ENCODE peak calls at places on chromosomes 4 and X, in six cellular contexts. X is CD8-positive, alpha-beta T cell; H is tibial nerve; S is naive thymus-derived CD4-positive, alpha-beta T cell; W is pancreas; Y is left ventricle myocardium inferior. D is an unnamed sample.

GRCh38 chr4:47786958-47787370 is 50.9 kb downstream of the CORIN start:
- DNase-seq in X (no peak), H (no peak), S (no peak), W (no peak), Y (no peak), D (no peak)

GRCh38 chrX:42752730-42753129 is 25.2 kb downstream of the PPP1R2C start:
- DNase-seq in X (no peak), H (no peak), S (no peak), W (no peak), Y (no peak), D (no peak)

GRCh38 chrX:139890991-139891700 is 41.7 kb downstream of the ATP11C start:
- DNase-seq in X (no peak), H (no peak), S (no peak), W (no peak), Y (no peak), D (no peak)

GRCh38 chrX:149248073-149248625 is 257.0 kb downstream of the IDS start:
- DNase-seq in X (no peak), H (no peak), S (no peak), W (no peak), Y (no peak), D (no peak)

GRCh38 chr4:8275511-8275910 is 6.0 kb downstream of the HTRA3 start:
- DNase-seq in X (no peak), H (no peak), S (no peak), W (peak; percentile 32), Y (peak; percentile 10), D (no peak)

GRCh38 chrX:153973127-153974002 is 811 bp downstream of the TMEM187 start:
- DNase-seq in X (no peak), H (no peak), S (no peak), W (peak; percentile 39), Y (no peak), D (peak; percentile 10)

GRCh38 chr4:84499065-84499982 is at the start of gene NKX6-1:
- DNase-seq in X (no peak), H (peak; percentile 29), S (no peak), W (peak; percentile 92), Y (peak; percentile 44), D (peak; percentile 97)

GRCh38 chrX:101759000-101759399 is 99.3 kb upstream of the ARMCX2 start:
- DNase-seq in X (peak; percentile 10), H (peak; percentile 57), S (peak; percentile 23), W (no peak), Y (peak; percentile 9), D (peak; percentile 86)

GRCh38 chrX:40176979-40177430 is 79.2 kb upstream of the BCOR start:
- DNase-seq in X (no peak), H (no peak), S (no peak), W (no peak), Y (no peak), D (no peak)

GRCh38 chrX:71542825-71543224 is 9.9 kb downstream of the OGT start:
- DNase-seq in X (no peak), H (no peak), S (no peak), W (no peak), Y (no peak), D (no peak)

GRCh38 chrX:71540801-71541545 is 8.1 kb downstream of the OGT start:
- DNase-seq in X (no peak), H (no peak), S (no peak), W (no peak), Y (no peak), D (no peak)

GRCh38 chrX:71541546-71542022 is 8.7 kb downstream of the OGT start:
- DNase-seq in X (no peak), H (no peak), S (no peak), W (no peak), Y (no peak), D (no peak)

GRCh38 chrX:71543316-71543715 is 10.4 kb downstream of the OGT start:
- DNase-seq in X (no peak), H (no peak), S (no peak), W (no peak), Y (no peak), D (no peak)

DNA sequence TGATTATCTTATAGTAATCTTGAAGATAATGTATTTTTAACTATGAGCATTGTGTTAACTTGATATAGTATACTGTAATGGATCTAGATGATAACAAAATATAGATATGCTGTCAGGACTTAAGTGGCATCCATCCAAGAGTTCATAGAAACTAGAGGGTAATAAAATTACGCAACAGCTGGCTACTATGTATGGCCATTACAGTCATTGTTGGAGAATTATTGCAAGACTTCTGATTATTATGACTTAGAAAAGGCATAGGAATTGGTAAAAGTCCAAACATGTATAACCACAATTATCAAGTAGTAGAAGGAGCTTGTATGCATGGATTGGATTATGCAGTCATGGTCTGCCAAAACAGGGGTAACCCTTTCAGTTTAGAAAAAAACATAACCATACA is 9.5 kb downstream of the OGT start:
- DNase-seq in X (no peak), H (no peak), S (no peak), W (no peak), Y (no peak), D (no peak)
- H3K27ac ChIP-seq in X (no peak overlapping the region), H (no peak overlapping the region), S (no peak overlapping the region), W (no peak overlapping the region), Y (peak overlapping the region; percentile 30), D (peak overlapping the region; percentile 9)

GRCh38 chr4:156971623-156972369 is at the start of gene PDGFC:
- DNase-seq in X (peak; percentile 10), H (peak; percentile 48), S (no peak), W (peak; percentile 90), Y (peak; percentile 79), D (peak; percentile 71)
- H3K4me1 ChIP-seq in X (no peaks in the 10 kb centered on the region), H (peaks cover 3% of the 10 kb centered on the region), S (no peaks in the 10 kb centered on the region), W (peaks cover 3% of the 10 kb centered on the region), Y (peaks cover 43% of the 10 kb centered on the region), D (peaks cover 17% of the 10 kb centered on the region)

DNA sequence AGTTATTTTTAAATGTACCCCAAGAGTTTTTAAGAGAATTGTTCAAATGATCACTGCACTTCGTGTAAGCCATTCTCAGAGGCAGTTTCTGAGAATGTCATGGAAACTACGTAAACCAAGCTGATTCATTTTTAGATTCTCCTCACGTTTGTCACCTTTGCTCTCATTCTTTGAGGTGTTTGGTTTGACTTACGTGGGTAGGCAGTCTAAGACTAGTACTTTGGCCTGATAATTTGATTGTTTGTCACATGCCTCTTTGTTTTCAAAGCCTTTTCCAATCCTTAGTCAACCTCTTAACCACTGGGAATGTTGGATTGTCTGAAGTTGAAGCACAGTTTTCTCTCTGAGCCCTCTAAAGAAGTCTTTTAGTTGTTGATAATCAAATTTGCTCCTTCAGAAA is 10.5 kb downstream of the SEPTIN11 start:
- DNase-seq in X (no peak), H (no peak), S (no peak), W (no peak), Y (no peak), D (no peak)
- H3K36me3 ChIP-seq in X (no peaks in the 10 kb centered on the region), H (no peaks in the 10 kb centered on the region), S (no peaks in the 10 kb centered on the region), W (no peaks in the 10 kb centered on the region), Y (no peaks in the 10 kb centered on the region), D (peaks cover 39% of the 10 kb centered on the region)

GRCh38 chr4:119550857-119551532 is 77.6 kb downstream of the PDE5A start:
- DNase-seq in X (no peak), H (no peak), S (no peak), W (no peak), Y (no peak), D (no peak)
- H3K27ac ChIP-seq in X (no peak overlapping the region), H (no peak overlapping the region), S (no peak overlapping the region), W (no peak overlapping the region), Y (peak overlapping the region; percentile 27), D (no peak overlapping the region)

DNA sequence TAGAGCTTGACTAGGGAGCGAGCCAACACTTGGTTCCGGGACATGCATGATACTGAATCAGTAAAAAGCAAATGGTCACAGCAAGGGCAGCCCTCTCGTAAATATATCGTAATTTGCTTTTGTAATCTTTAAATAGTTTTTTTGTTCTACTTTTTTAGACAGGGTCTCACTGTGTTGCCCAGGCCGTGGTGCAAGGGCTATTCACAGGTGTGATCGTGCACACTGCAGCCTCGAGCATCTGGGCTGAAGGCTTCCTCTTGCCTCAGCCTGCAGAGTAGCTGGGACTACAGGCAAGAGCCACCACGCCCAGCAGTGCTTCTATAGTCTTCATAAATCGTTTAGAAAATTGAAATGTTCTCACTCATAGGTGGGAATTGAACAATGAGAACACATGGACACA is 309.7 kb downstream of the TENM3 start:
- DNase-seq in X (no peak), H (no peak), S (no peak), W (no peak), Y (no peak), D (no peak)
- H3K4me1 ChIP-seq in X (no peaks in the 10 kb centered on the region), H (no peaks in the 10 kb centered on the region), S (no peaks in the 10 kb centered on the region), W (no peaks in the 10 kb centered on the region), Y (no peaks in the 10 kb centered on the region), D (no peaks in the 10 kb centered on the region)

GRCh38 chr4:3517731-3518510 is 14.3 kb downstream of the LRPAP1 start:
- DNase-seq in X (no peak), H (no peak), S (no peak), W (peak; percentile 71), Y (peak; percentile 10), D (no peak)
- H3K36me3 ChIP-seq in X (peaks cover 44% of the 10 kb centered on the region), H (peaks cover 5% of the 10 kb centered on the region), S (peaks cover 98% of the 10 kb centered on the region), W (peaks cover 83% of the 10 kb centered on the region), Y (peaks cover 97% of the 10 kb centered on the region), D (peaks cover 61% of the 10 kb centered on the region)

GRCh38 chrX:134173541-134174272 is 63.3 kb upstream of the CCDC160 start:
- DNase-seq in X (no peak), H (no peak), S (peak; percentile 25), W (no peak), Y (no peak), D (no peak)
- H3K27ac ChIP-seq in X (no peak overlapping the region), H (no peak overlapping the region), S (no peak overlapping the region), W (no peak overlapping the region), Y (no peak overlapping the region), D (no peak overlapping the region)

GRCh38 chrX:30592846-30593245 is 15.3 kb upstream of the TASL start:
- DNase-seq in X (no peak), H (no peak), S (no peak), W (no peak), Y (no peak), D (no peak)
- H3K4me1 ChIP-seq in X (no peaks in the 10 kb centered on the region), H (no peaks in the 10 kb centered on the region), S (no peaks in the 10 kb centered on the region), W (no peaks in the 10 kb centered on the region), Y (no peaks in the 10 kb centered on the region), D (no peaks in the 10 kb centered on the region)

D was measured in SJCRH30.